ENCODE peak calls at places on chromosomes 6 and 20, in six cellular contexts. B, M, Q, N, J and S are unnamed samples.

GRCh38 chr20:5973172-5973571 is 22.7 kb downstream of the MCM8 start:
- DNase-seq in B (no peak), M (peak; percentile 93), Q (no peak), N (no peak), J (no peak), S (no peak)

GRCh38 chr20:32528291-32528891 is 56.7 kb downstream of the NOL4L start:
- DNase-seq in B (peak; percentile 67), M (no peak), Q (peak; percentile 92), N (no peak), J (no peak), S (no peak)

GRCh38 chr6:123519191-123519510 is 117.6 kb downstream of the TRDN start:
- DNase-seq in B (no peak), M (no peak), Q (no peak), N (no peak), J (peak; percentile 42), S (no peak)

GRCh38 chr6:32967151-32968091 is 973 bp upstream of the BRD2 start:
- DNase-seq in B (peak; percentile 80), M (peak; percentile 40), Q (peak; percentile 78), N (peak; percentile 73), J (no peak), S (peak; percentile 55)

GRCh38 chr20:24049081-24049480 is 60.5 kb upstream of the GGTLC1 start:
- DNase-seq in B (no peak), M (no peak), Q (no peak), N (no peak), J (no peak), S (no peak)

GRCh38 chr6:39184906-39185580 is 44.2 kb downstream of the KCNK5 start:
- DNase-seq in B (peak; percentile 13), M (no peak), Q (no peak), N (no peak), J (no peak), S (no peak)

GRCh38 chr6:86118271-86118670 is 475.6 kb upstream of the SYNCRIP start:
- DNase-seq in B (no peak), M (no peak), Q (no peak), N (no peak), J (no peak), S (no peak)

GRCh38 chr6:106446287-106446885 is 85.9 kb downstream of the CRYBG1 start:
- DNase-seq in B (no peak), M (no peak), Q (peak; percentile 75), N (peak; percentile 29), J (no peak), S (peak; percentile 18)

GRCh38 chr6:111985202-111985731 is 68.6 kb upstream of the CCN6 start:
- DNase-seq in B (peak; percentile 79), M (peak; percentile 95), Q (peak; percentile 87), N (peak; percentile 96), J (no peak), S (no peak)